ENCODE peak calls at places on chromosomes 2 and 18, in seven cellular contexts. H, S, Z, X, K, I and J are unnamed samples.

GRCh38 chr2:52312488-52312887 is 1280.6 kb upstream of the NRXN1 start:
- DNase-seq in I (no peak), Z (no peak), X (no peak), S (no peak), K (no peak), H (no peak), J (no peak)

GRCh38 chr2:208047840-208048239 is 22.5 kb upstream of the PLEKHM3 start:
- DNase-seq in I (no peak), S (no peak), X (no peak), K (no peak), Z (no peak), H (no peak), J (no peak)

GRCh38 chr2:31079665-31080064 is 58.6 kb downstream of the GALNT14 start:
- DNase-seq in Z (no peak), K (no peak), S (no peak), X (no peak), H (no peak), I (no peak), J (no peak)

GRCh38 chr18:41237317-41237716 is 717.7 kb upstream of the PIK3C3 start:
- DNase-seq in I (no peak), H (no peak), X (no peak), Z (no peak), K (no peak), S (no peak), J (no peak)

GRCh38 chr2:102041351-102041750 is 49.6 kb downstream of the IL1R2 start:
- DNase-seq in Z (no peak), X (no peak), I (no peak), K (no peak), S (no peak), H (peak), J (no peak)

GRCh38 chr18:58998421-58999203 is 133.9 kb downstream of the ZNF532 start:
- DNase-seq in H (peak), X (no peak), I (peak), K (no peak), S (no peak), Z (no peak), J (no peak)

GRCh38 chr2:152236191-152236925 is 60.8 kb upstream of the STAM2 start:
- DNase-seq in K (no peak), S (no peak), X (no peak), Z (no peak), I (no peak), H (no peak), J (no peak)

GRCh38 chr2:80007722-80008503 is 296.6 kb downstream of the LRRTM1 start:
- DNase-seq in S (no peak), Z (no peak), I (no peak), K (no peak), H (no peak), X (no peak), J (no peak)

GRCh38 chr2:20609349-20609994 is 41.4 kb downstream of the HS1BP3 start:
- DNase-seq in S (no peak), X (no peak), K (no peak), H (no peak), Z (no peak), I (no peak), J (no peak)

GRCh38 chr2:155703917-155704316 is 628.6 kb downstream of the NR4A2 start:
- DNase-seq in S (no peak), K (no peak), Z (no peak), H (no peak), I (no peak), X (no peak), J (no peak)

GRCh38 chr2:105866439-105867170 is 121.9 kb downstream of the NCK2 start:
- DNase-seq in I (no peak), K (no peak), H (peak), X (no peak), Z (no peak), S (no peak), J (no peak)

GRCh38 chr2:240466579-240467148 is 31.2 kb downstream of the GPC1 start:
- DNase-seq in Z (no peak), H (no peak), S (no peak), K (no peak), X (peak), I (no peak), J (no peak)

GRCh38 chr2:196233033-196233807 is 61.8 kb upstream of the STK17B start:
- DNase-seq in S (no peak), K (no peak), Z (peak), H (peak), I (no peak), X (no peak), J (no peak)

GRCh38 chr18:5729983-5730699 is 165.2 kb downstream of the TMEM200C start:
- DNase-seq in Z (no peak), K (no peak), I (no peak), S (no peak), H (no peak), X (no peak), J (no peak)

GRCh38 chr2:174931724-174932123 is 73.5 kb downstream of the CHN1 start:
- DNase-seq in H (no peak), Z (no peak), X (no peak), K (no peak), I (no peak), S (no peak), J (no peak)

GRCh38 chr2:37561615-37562569 is 109.5 kb downstream of the CDC42EP3 start:
- DNase-seq in I (peak), Z (no peak), H (peak), X (no peak), K (no peak), S (no peak), J (no peak)

GRCh38 chr2:240982821-240983281 is 15.6 kb upstream of the SNED1 start:
- DNase-seq in I (no peak), Z (no peak), X (no peak), K (no peak), S (no peak), H (no peak), J (no peak)